ENCODE peak calls at places on chromosomes 11 and 22, in six cellular contexts. L is psoas muscle, Q is fibroblast of villous mesenchyme, C is GM23248, V is heart right ventricle, P is tibial artery. B is an unnamed sample.
A peak's percentile ranks its signal among the peaks of the same experiment; 100 is the strongest.

GRCh38 chr11:70226967-70227366 is 23.9 kb downstream of the FADD start:
- DNase-seq in L (no peak), V (no peak), Q (no peak), C (peak; percentile 38), P (no peak), B (no peak)

GRCh38 chr11:88292156-88292844 is 45.2 kb downstream of the CTSC start:
- DNase-seq in P (no peak), Q (no peak), L (no peak), V (peak; percentile 10), C (peak; percentile 41), B (no peak)

GRCh38 chr22:35065796-35066218 is at the start of gene ISX:
- DNase-seq in C (no peak), L (no peak), P (no peak), Q (no peak), V (no peak), B (no peak)

GRCh38 chr11:74366576-74366975 is 31.7 kb downstream of the PGM2L1 start:
- DNase-seq in L (no peak), V (no peak), P (no peak), C (peak; percentile 57), Q (peak; percentile 61), B (peak; percentile 48)

GRCh38 chr11:69351460-69351859 is 57.5 kb downstream of the MYEOV start:
- DNase-seq in V (no peak), C (peak; percentile 79), Q (peak; percentile 48), P (no peak), L (no peak), B (peak; percentile 35)

GRCh38 chr11:33387586-33387985 is 130.4 kb downstream of the HIPK3 start:
- DNase-seq in C (peak; percentile 17), P (no peak), Q (no peak), V (no peak), L (no peak), B (no peak)

GRCh38 chr11:130146797-130147196 is 12.8 kb upstream of the ST14 start:
- DNase-seq in P (peak; percentile 60), Q (no peak), L (no peak), V (peak; percentile 47), C (no peak), B (no peak)

GRCh38 chr22:46737105-46737975 is 712 bp downstream of the CERK start:
- DNase-seq in V (no peak), L (peak; percentile 70), C (peak; percentile 62), Q (peak; percentile 55), P (no peak), B (no peak)

GRCh38 chr22:49349181-49349835 is 478.4 kb downstream of the BRD1 start:
- DNase-seq in L (peak; percentile 20), V (no peak), C (no peak), Q (no peak), P (peak; percentile 44), B (no peak)

GRCh38 chr11:131538322-131538721 is 167.9 kb downstream of the NTM start:
- DNase-seq in V (no peak), Q (no peak), C (no peak), P (no peak), L (no peak), B (no peak)

GRCh38 chr11:27282806-27283205 is 80.2 kb downstream of the CCDC34 start:
- DNase-seq in L (no peak), C (peak; percentile 49), P (no peak), Q (no peak), V (no peak), B (peak; percentile 65)

GRCh38 chr11:125918140-125918840 is 14.0 kb downstream of the DDX25 start:
- DNase-seq in C (peak; percentile 20), Q (no peak), L (no peak), V (no peak), P (no peak), B (no peak)

GRCh38 chr11:79344765-79345164 is 96.1 kb downstream of the TENM4 start:
- DNase-seq in Q (no peak), C (no peak), P (no peak), V (no peak), L (no peak), B (no peak)

GRCh38 chr11:60777572-60777971 is 7.6 kb upstream of the MS4A10 start:
- DNase-seq in L (no peak), C (peak; percentile 95), Q (peak; percentile 70), P (no peak), V (peak; percentile 44), B (peak; percentile 28)

GRCh38 chr11:1107316-1108245 is 32.9 kb downstream of the MUC2 start:
- DNase-seq in V (no peak), C (no peak), L (peak; percentile 30), Q (no peak), P (no peak), B (no peak)

GRCh38 chr11:70526116-70527045 is 128.1 kb downstream of the CTTN start:
- DNase-seq in C (no peak), L (peak; percentile 20), P (no peak), V (no peak), Q (no peak), B (no peak)

GRCh38 chr11:66081505-66081904 is 11.4 kb downstream of the PACS1 start:
- DNase-seq in Q (peak; percentile 75), C (peak; percentile 29), L (no peak), P (peak; percentile 69), V (peak; percentile 29), B (no peak)

GRCh38 chr22:17795143-17795542 is 20.9 kb upstream of the BID start:
- DNase-seq in Q (no peak), C (no peak), V (no peak), P (no peak), L (no peak), B (no peak)

GRCh38 chr22:49775191-49776052 is 52.3 kb downstream of the BRD1 start:
- DNase-seq in Q (no peak), C (no peak), V (no peak), L (peak; percentile 59), P (no peak), B (no peak)

GRCh38 chr11:121613724-121614123 is 161.0 kb upstream of the SORL1-AS1 start:
- DNase-seq in Q (no peak), P (no peak), V (no peak), C (no peak), L (no peak), B (no peak)

GRCh38 chr11:57237204-57237681 is at the start of gene APLNR:
- DNase-seq in P (no peak), C (no peak), L (no peak), Q (no peak), V (no peak), B (no peak)

GRCh38 chr22:44526431-44527115 is 28.5 kb upstream of the RTL6 start:
- DNase-seq in P (peak; percentile 20), C (no peak), V (no peak), Q (no peak), L (no peak), B (no peak)

GRCh38 chr22:27631641-27632040 is 169.9 kb downstream of the MN1 start:
- DNase-seq in L (no peak), V (no peak), Q (no peak), P (no peak), C (no peak), B (no peak)

GRCh38 chr11:14380947-14381555 is 22.1 kb upstream of the RRAS2 start:
- DNase-seq in L (peak; percentile 88), V (peak; percentile 71), P (peak; percentile 91), C (peak; percentile 79), Q (peak; percentile 53), B (no peak)

GRCh38 chr11:78767409-78767932 is 192.8 kb upstream of the NARS2 start:
- DNase-seq in V (no peak), P (no peak), C (no peak), Q (no peak), L (no peak), B (no peak)

GRCh38 chr11:129631201-129631600 is 184.4 kb upstream of the TMEM45B start:
- DNase-seq in P (no peak), V (no peak), C (no peak), L (no peak), Q (no peak), B (no peak)

DNA sequence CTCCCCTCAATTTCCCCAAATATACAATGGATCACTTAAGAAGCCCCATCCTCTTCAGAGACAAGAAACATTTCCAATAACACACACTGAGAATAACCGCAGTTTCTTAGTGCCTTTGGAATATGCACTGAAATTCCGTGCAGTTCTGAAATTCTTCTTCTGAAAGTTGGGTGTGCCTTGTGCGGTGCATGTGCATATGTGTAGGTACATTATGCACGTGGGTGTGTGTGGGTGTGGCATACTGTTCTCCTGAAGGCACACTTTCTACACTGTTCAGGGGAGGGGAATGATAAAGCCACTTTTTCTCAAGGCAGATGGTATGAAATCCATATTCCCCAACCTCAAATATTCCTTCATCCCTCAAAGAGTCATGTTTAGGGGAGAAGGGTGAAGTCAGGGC is 1.7 kb downstream of the EXPH5 start:
- DNase-seq in V (no peak), C (no peak), P (no peak), Q (no peak), L (no peak), B (no peak)
- H3K4me3 ChIP-seq in V (no peak overlapping the region), C (no peak overlapping the region), P (no peak overlapping the region), Q (no peak overlapping the region), L (no peak overlapping the region), B (no peak overlapping the region)

GRCh38 chr11:44311339-44312261 is 1.7 kb upstream of the ALX4 start:
- DNase-seq in V (no peak), C (no peak), Q (no peak), P (no peak), L (no peak), B (no peak)
- H3K4me3 ChIP-seq in V (no peak overlapping the region), C (no peak overlapping the region), Q (no peak overlapping the region), P (no peak overlapping the region), L (no peak overlapping the region), B (no peak overlapping the region)

GRCh38 chr11:2400761-2401435 is 348 bp downstream of the TSSC4 start:
- DNase-seq in L (no peak), V (no peak), Q (peak; percentile 21), P (no peak), C (peak; percentile 55), B (no peak)

GRCh38 chr11:2402890-2403645 is 2.5 kb downstream of the TSSC4 start:
- DNase-seq in C (no peak), L (no peak), V (no peak), P (no peak), Q (no peak), B (no peak)

GRCh38 chr11:2401436-2401984 is 960 bp downstream of the TSSC4 start:
- DNase-seq in P (no peak), Q (no peak), C (no peak), L (no peak), V (no peak), B (no peak)

GRCh38 chr11:2400069-2400760 is at the start of gene TSSC4:
- DNase-seq in P (peak; percentile 100), Q (peak; percentile 100), L (peak; percentile 100), C (peak; percentile 100), V (peak; percentile 100), B (peak; percentile 100)

GRCh38 chr11:2402106-2402505 is 1.6 kb downstream of the TSSC4 start:
- DNase-seq in C (no peak), L (no peak), Q (no peak), P (no peak), V (no peak), B (no peak)
- H3K4me3 ChIP-seq in C (peak overlapping the region; percentile 89), L (peak overlapping the region; percentile 86), Q (peak overlapping the region; percentile 100), P (no peak overlapping the region), V (peak overlapping the region; percentile 93), B (peak overlapping the region; percentile 76)

DNA sequence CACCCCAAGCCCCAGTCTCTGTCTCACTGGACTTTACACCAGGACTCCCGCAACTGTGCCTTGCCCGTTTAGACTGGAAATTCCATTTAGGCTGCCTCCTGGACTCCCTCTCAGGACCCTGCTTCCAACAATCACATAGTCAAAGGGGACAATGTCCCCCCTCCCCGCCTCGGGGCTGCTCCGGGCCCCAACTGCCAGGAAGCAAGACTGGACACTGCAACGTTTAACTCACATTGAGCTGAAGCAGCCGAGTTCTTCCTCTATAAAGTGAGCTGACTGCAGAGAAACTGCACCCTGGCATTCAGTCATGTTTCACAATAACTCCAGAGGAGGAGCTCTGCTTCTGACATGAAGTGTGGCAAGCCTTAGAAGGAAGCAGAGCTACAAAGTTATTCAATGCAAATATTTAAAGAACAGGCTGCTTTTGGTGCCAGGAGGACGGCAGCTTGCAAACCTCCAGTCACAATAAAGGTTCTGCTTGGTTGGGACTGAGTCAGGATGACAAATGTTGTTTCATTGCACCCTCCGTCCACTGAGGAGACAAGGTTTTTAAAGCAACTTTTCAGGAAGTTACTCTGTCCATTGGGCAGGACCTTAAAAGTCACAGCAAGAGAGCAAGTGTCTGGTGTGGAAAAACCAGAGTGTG is 19.9 kb downstream of the PACSIN2 start:
- DNase-seq in Q (peak; percentile 95), L (peak; percentile 56), P (peak; percentile 84), V (peak; percentile 34), C (peak; percentile 95), B (peak; percentile 75)
- H3K4me3 ChIP-seq in Q (peak overlapping the region; percentile 35), L (peak overlapping the region; percentile 29), P (peak overlapping the region; percentile 50), V (peak overlapping the region; percentile 14), C (peak overlapping the region; percentile 61), B (peak overlapping the region; percentile 6)

B was measured in astrocyte of the cerebellum.